ENCODE peak calls at places on chromosomes 3 and 15, in ten cellular contexts. W is uterus, U is tibial artery, D is cardiac fibroblast, G is RWPE2, S is GM23248, I is astrocyte of the cerebellum, X is HCT116, K is IMR-90, Q is fibroblast of pulmonary artery. R is an unnamed sample.

GRCh38 chr3:59772416-59773408 is 722.9 kb upstream of the CFAP20DC start:
- DNase-seq in W (no peak), U (no peak), D (no peak), G (no peak), S (no peak), I (no peak), X (no peak), K (no peak), Q (no peak), R (no peak)

GRCh38 chr3:134485075-134485536 is 679 bp downstream of the ANAPC13 start:
- DNase-seq in W (no peak), U (no peak), D (peak; percentile 37), G (no peak), S (peak; percentile 49), I (no peak), X (no peak), K (no peak), Q (peak; percentile 37), R (peak; percentile 46)

GRCh38 chr3:5197022-5197421 is 9.5 kb downstream of the EDEM1 start:
- DNase-seq in W (no peak), U (no peak), D (peak; percentile 66), G (no peak), S (peak; percentile 77), I (no peak), X (no peak), K (peak; percentile 60), Q (peak; percentile 68), R (peak; percentile 49)

GRCh38 chr3:140276698-140277097 is 341.7 kb downstream of the CLSTN2 start:
- DNase-seq in W (no peak), U (no peak), D (peak; percentile 27), G (no peak), S (peak; percentile 48), I (no peak), X (peak; percentile 12), K (peak; percentile 1), Q (peak; percentile 23), R (peak; percentile 26)

GRCh38 chr3:63911901-63912767 is at the start of gene SCAANT1:
- DNase-seq in W (peak; percentile 91), U (peak; percentile 95), D (peak; percentile 96), G (peak; percentile 90), S (peak; percentile 98), I (peak; percentile 82), X (peak; percentile 62), K (peak; percentile 90), Q (peak; percentile 94), R (peak; percentile 89)

GRCh38 chr15:56528136-56528535 is 63.2 kb upstream of the MNS1 start:
- DNase-seq in W (no peak), U (no peak), D (no peak), G (no peak), S (no peak), I (no peak), X (no peak), K (no peak), Q (no peak), R (peak; percentile 4)

GRCh38 chr15:90869601-90870353 is 1.4 kb downstream of the FURIN start:
- DNase-seq in W (peak; percentile 41), U (peak; percentile 90), D (peak; percentile 94), G (peak; percentile 93), S (peak; percentile 85), I (no peak), X (peak; percentile 85), K (peak; percentile 84), Q (peak; percentile 94), R (peak; percentile 90)

GRCh38 chr15:75554717-75555116 is 24.4 kb downstream of the PTPN9 start:
- DNase-seq in W (no peak), U (no peak), D (peak; percentile 64), G (no peak), S (peak; percentile 79), I (no peak), X (no peak), K (peak; percentile 88), Q (peak; percentile 42), R (peak; percentile 81)

GRCh38 chr15:98760112-98760826 is 111.9 kb downstream of the IGF1R start:
- DNase-seq in W (no peak), U (peak; percentile 77), D (no peak), G (peak; percentile 86), S (peak; percentile 39), I (no peak), X (no peak), K (no peak), Q (no peak), R (no peak)

GRCh38 chr15:41417418-41417811 is 520 bp downstream of the RTF1 start:
- DNase-seq in W (peak; percentile 32), U (no peak), D (peak; percentile 31), G (peak; percentile 73), S (peak; percentile 69), I (no peak), X (no peak), K (peak; percentile 20), Q (peak; percentile 31), R (peak; percentile 29)

GRCh38 chr3:44989141-44989540 is 13.1 kb downstream of the EXOSC7 start:
- DNase-seq in W (no peak), U (no peak), D (no peak), G (no peak), S (no peak), I (no peak), X (no peak), K (no peak), Q (no peak), R (no peak)

GRCh38 chr3:110495201-110495927 is 576.3 kb upstream of the NECTIN3 start:
- DNase-seq in W (no peak), U (no peak), D (no peak), G (no peak), S (no peak), I (no peak), X (no peak), K (no peak), Q (no peak), R (no peak)

GRCh38 chr3:8001712-8002111 is 499.9 kb upstream of the LMCD1 start:
- DNase-seq in W (no peak), U (no peak), D (no peak), G (no peak), S (no peak), I (no peak), X (no peak), K (no peak), Q (no peak), R (no peak)

GRCh38 chr3:34183581-34184313 is 385.3 kb downstream of the PDCD6IP start:
- DNase-seq in W (no peak), U (no peak), D (no peak), G (no peak), S (no peak), I (no peak), X (no peak), K (no peak), Q (no peak), R (no peak)

GRCh38 chr3:70849911-70850699 is 537.7 kb upstream of the MDFIC2 start:
- DNase-seq in W (peak; percentile 17), U (no peak), D (peak; percentile 93), G (no peak), S (peak; percentile 86), I (peak; percentile 85), X (peak; percentile 3), K (peak; percentile 93), Q (peak; percentile 95), R (peak; percentile 95)

GRCh38 chr3:72664576-72664975 is 183.7 kb downstream of the SHQ1 start:
- DNase-seq in W (no peak), U (no peak), D (peak; percentile 67), G (no peak), S (peak; percentile 65), I (no peak), X (no peak), K (no peak), Q (peak; percentile 25), R (peak; percentile 88)

GRCh38 chr3:11072631-11073030 is 80.1 kb downstream of the SLC6A1 start:
- DNase-seq in W (no peak), U (no peak), D (no peak), G (no peak), S (peak; percentile 9), I (no peak), X (no peak), K (no peak), Q (no peak), R (no peak)

GRCh38 chr15:62350744-62351143 is 185.7 kb upstream of the C2CD4B start:
- DNase-seq in W (no peak), U (no peak), D (no peak), G (no peak), S (no peak), I (no peak), X (no peak), K (no peak), Q (no peak), R (no peak)
- H3K4me3 ChIP-seq in W (no peak overlapping the region), U (no peak overlapping the region), D (no peak overlapping the region), G (no peak overlapping the region), S (no peak overlapping the region), I (no peak overlapping the region), X (no peak overlapping the region), K (no peak overlapping the region), Q (no peak overlapping the region), R (no peak overlapping the region)

GRCh38 chr3:182325213-182325941 is 467.9 kb upstream of the ATP11B start:
- DNase-seq in W (no peak), U (no peak), D (no peak), G (no peak), S (no peak), I (peak; percentile 38), X (no peak), K (no peak), Q (no peak), R (no peak)
- H3K4me3 ChIP-seq in W (no peak overlapping the region), U (no peak overlapping the region), D (no peak overlapping the region), G (no peak overlapping the region), S (no peak overlapping the region), I (no peak overlapping the region), X (no peak overlapping the region), K (no peak overlapping the region), Q (no peak overlapping the region), R (no peak overlapping the region)

DNA sequence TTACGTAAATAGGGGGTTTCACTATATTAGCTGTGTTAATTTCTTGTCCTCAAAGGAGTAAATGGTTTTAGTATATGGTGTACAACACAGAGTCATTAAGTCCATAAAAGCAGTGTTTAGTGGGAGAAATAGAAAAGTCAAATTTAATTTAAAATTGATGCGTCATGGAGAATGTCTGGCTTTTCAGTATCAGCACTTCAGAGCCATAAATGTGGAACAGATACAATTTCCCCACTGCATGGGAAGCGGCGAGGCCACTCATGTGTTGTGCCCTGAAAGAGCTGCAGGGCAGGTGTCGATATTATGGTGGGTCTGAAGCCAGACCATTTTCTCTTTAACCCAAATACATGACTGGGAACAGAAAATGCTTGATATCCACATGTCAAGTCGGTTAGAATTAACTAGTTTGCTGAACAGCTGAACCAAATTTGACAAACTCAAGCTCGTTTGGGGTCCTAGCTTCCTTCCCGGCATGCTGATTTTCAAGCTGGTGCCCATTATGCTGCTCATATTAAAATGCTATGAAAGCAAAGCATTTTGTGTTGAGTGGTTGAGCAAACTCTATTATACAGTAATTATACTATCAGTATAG is 364.6 kb upstream of the TBL1XR1 start:
- DNase-seq in W (no peak), U (no peak), D (no peak), G (no peak), S (no peak), I (no peak), X (no peak), K (no peak), Q (no peak), R (no peak)
- H3K4me3 ChIP-seq in W (no peak overlapping the region), U (no peak overlapping the region), D (no peak overlapping the region), G (no peak overlapping the region), S (no peak overlapping the region), I (no peak overlapping the region), X (no peak overlapping the region), K (no peak overlapping the region), Q (no peak overlapping the region), R (no peak overlapping the region)

DNA sequence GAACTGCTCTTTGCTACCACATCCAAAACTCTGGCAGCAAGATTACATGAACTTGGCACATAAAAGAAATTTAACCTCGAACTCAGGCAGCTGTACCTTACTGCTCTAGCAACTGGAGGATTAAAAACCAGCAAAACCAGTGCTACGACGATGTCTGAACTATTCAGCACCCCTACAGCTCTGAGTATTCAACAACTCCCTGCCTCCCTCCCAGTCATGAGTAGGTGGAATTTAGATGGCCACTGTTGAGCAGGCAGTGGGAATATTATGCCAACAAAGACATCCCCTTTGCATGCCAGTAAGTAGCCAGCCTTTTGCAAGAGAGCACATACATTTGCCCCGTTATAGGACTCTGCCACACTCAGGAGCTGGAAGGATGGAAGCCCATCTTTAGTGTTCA is 85.6 kb downstream of the ZNF385D start:
- DNase-seq in W (no peak), U (no peak), D (peak; percentile 3), G (no peak), S (no peak), I (no peak), X (no peak), K (no peak), Q (no peak), R (no peak)
- H3K4me3 ChIP-seq in W (no peak overlapping the region), U (no peak overlapping the region), D (no peak overlapping the region), G (no peak overlapping the region), S (no peak overlapping the region), I (no peak overlapping the region), X (no peak overlapping the region), K (no peak overlapping the region), Q (no peak overlapping the region), R (no peak overlapping the region)